ENCODE peak calls at places on chromosomes 11 and 22, in ten cellular contexts. I, K, L, U, Y, S, T, N, W and E are unnamed samples.

GRCh38 chr11:14026961-14027360 is 64.4 kb downstream of the SPON1 start:
- DNase-seq in Y (no peak), N (no peak), U (no peak), L (peak; percentile 53), T (peak; percentile 7), S (no peak), I (peak; percentile 48), W (no peak), K (no peak), E (no peak)

GRCh38 chr22:44088976-44089570 is 65.0 kb downstream of the PARVB start:
- DNase-seq in U (no peak), Y (peak; percentile 54), L (peak; percentile 50), S (no peak), W (no peak), N (no peak), K (no peak), T (no peak), I (peak; percentile 22), E (peak; percentile 28)

GRCh38 chr22:46793497-46793896 is 31.0 kb downstream of the TBC1D22A start:
- DNase-seq in N (no peak), W (no peak), Y (no peak), S (peak; percentile 17), L (peak; percentile 4), U (no peak), K (no peak), T (peak; percentile 3), I (no peak), E (no peak)

GRCh38 chr22:26658671-26659478 is 1.5 kb downstream of the MIAT start:
- DNase-seq in I (peak; percentile 97), L (no peak), W (peak; percentile 93), Y (peak; percentile 27), K (peak; percentile 88), U (peak; percentile 52), T (peak; percentile 28), N (peak; percentile 59), S (peak; percentile 40), E (peak; percentile 75)

GRCh38 chr22:30140414-30140813 is 60.1 kb downstream of the HORMAD2 start:
- DNase-seq in U (no peak), Y (no peak), W (no peak), T (no peak), S (no peak), L (no peak), K (no peak), I (no peak), N (no peak), E (no peak)

GRCh38 chr11:99271527-99271926 is 250.8 kb downstream of the CNTN5 start:
- DNase-seq in L (no peak), Y (no peak), U (no peak), N (no peak), K (no peak), W (no peak), S (no peak), T (no peak), I (no peak), E (no peak)

GRCh38 chr22:38291201-38291777 is 18.5 kb upstream of the TMEM184B start:
- DNase-seq in Y (no peak), L (no peak), U (no peak), I (no peak), N (no peak), T (no peak), K (no peak), W (no peak), S (no peak), E (no peak)

GRCh38 chr11:123640677-123641494 is 13.5 kb downstream of the SCN3B start:
- DNase-seq in Y (no peak), K (no peak), I (peak; percentile 17), W (peak; percentile 35), N (peak; percentile 55), T (peak; percentile 50), S (peak; percentile 53), L (peak; percentile 32), U (peak; percentile 34), E (peak; percentile 34)

GRCh38 chr22:44316393-44317162 is 3.8 kb upstream of the SHISAL1 start:
- DNase-seq in Y (no peak), T (no peak), W (no peak), L (no peak), S (no peak), U (no peak), N (no peak), I (no peak), K (no peak), E (no peak)

GRCh38 chr11:93906486-93906885 is 56.1 kb upstream of the VSTM5 start:
- DNase-seq in Y (no peak), L (no peak), U (no peak), S (no peak), N (no peak), T (no peak), I (peak; percentile 25), K (no peak), W (no peak), E (no peak)

GRCh38 chr11:11605181-11605580 is 16.6 kb downstream of the GALNT18 start:
- DNase-seq in Y (no peak), N (no peak), W (no peak), T (no peak), U (no peak), S (no peak), L (no peak), I (no peak), K (no peak), E (no peak)

GRCh38 chr11:8227156-8228152 is 36.2 kb downstream of the LMO1 start:
- DNase-seq in U (no peak), T (no peak), I (no peak), K (no peak), N (no peak), S (no peak), L (no peak), Y (no peak), W (no peak), E (peak; percentile 43)

DNA sequence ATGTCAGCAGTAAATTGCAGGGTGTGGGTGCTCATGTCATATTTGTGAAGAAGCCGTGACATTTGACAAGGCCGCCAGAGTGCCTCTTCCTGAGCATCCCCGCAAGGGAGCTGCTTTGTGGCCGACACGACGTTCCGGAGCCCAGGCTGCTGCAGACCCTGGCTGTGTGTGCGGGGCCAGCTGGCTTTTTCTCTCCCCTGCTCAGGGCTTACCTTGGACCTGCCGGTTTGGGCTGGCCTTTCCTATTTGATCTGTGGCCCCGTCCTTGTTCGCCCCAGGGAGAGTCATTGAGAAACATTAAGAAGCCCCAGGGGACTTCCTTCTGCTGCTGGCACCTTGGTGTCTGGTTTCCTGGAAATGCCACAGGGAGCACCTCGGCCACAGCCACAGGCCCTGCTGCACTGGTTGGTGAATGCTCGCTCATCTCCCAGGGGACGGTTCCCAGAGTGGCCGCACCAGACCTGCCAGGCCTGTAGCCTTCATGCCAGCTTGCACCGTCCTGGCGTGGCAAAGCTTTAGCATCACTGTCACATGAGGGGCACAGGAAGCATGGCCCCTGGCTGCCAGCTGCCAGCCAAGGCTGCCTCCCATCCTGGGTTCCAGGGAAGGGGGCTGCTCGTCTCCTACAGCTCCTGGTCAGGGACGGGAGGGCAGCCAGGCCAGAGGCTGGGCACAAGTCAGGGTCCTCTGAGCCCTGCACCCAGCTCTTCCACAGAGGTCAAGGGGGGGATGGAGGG is 5.4 kb downstream of the GRK2 start:
- DNase-seq in I (no peak), S (no peak), Y (no peak), U (no peak), K (no peak), N (no peak), L (peak; percentile 22), W (no peak), T (no peak), E (no peak)
- TF ChIP-seq POLR2A in I (no peak), S (no peak), Y (no peak), U (no peak), K (no peak), N (no peak), L (no peak), W (no peak), T (no peak), E (no peak)

GRCh38 chr11:1747753-1748466 is 2.5 kb downstream of the IFITM10 start:
- DNase-seq in S (no peak), U (peak; percentile 23), L (no peak), K (no peak), Y (no peak), N (no peak), T (no peak), W (no peak), I (no peak), E (no peak)
- TF ChIP-seq POLR2A in S (no peak), U (no peak), L (no peak), K (no peak), Y (no peak), N (no peak), T (no peak), W (no peak), I (no peak), E (no peak)

GRCh38 chr11:42085736-42086135 is 626.3 kb upstream of the LRRC4C start:
- DNase-seq in S (no peak), L (no peak), K (no peak), N (no peak), Y (no peak), I (no peak), T (no peak), U (no peak), W (no peak), E (no peak)
- TF ChIP-seq POLR2A in S (no peak), L (no peak), K (no peak), N (no peak), Y (no peak), I (no peak), T (no peak), U (no peak), W (no peak), E (no peak)

GRCh38 chr11:65421204-65422103 is 1.1 kb upstream of the NEAT1 start:
- DNase-seq in S (peak; percentile 94), U (no peak), N (no peak), I (peak; percentile 99), W (peak; percentile 97), L (peak; percentile 90), Y (peak; percentile 98), K (peak; percentile 87), T (peak; percentile 96), E (peak; percentile 40)

GRCh38 chr11:65420506-65421203 is 1.9 kb upstream of the NEAT1 start:
- DNase-seq in K (no peak), Y (no peak), S (peak; percentile 21), I (no peak), T (no peak), N (no peak), U (no peak), W (no peak), L (no peak), E (no peak)

GRCh38 chr11:65422633-65423515 is at the start of gene NEAT1:
- DNase-seq in N (no peak), W (peak; percentile 95), Y (peak; percentile 97), I (peak; percentile 92), S (peak; percentile 98), T (peak; percentile 96), K (peak; percentile 79), U (no peak), L (peak; percentile 98), E (no peak)

GRCh38 chr11:65423516-65424199 is 1.1 kb downstream of the NEAT1 start:
- DNase-seq in T (peak; percentile 45), Y (no peak), N (no peak), K (no peak), L (peak; percentile 27), U (no peak), W (peak; percentile 57), S (peak; percentile 40), I (peak; percentile 32), E (no peak)

DNA sequence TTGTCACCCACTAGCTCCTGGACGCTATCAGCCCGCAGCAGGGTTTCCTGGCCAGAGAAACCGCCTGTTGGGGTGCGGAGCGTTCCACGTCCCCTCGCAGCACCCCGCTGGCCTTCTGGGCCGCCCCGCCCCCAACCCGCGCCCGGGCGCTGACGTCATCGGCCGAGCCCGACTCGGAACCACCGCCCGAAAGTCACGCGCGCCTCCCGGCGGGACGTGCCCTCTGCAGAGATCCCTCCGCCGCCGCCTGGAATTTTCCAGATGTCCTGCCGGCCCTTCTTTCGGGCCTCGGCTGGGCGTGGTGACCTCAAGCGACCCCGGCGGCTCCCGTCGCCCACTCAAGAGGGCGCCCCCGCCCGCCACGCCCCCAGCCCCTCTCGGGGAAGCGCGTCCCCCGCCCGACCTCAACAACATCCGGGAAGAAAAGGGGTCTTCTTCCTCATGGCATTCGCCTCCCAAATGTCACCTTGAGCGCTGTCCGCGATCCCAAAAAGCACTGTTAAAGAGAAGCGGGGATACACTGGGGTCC is 430 bp upstream of the NEAT1 start:
- DNase-seq in T (peak; percentile 98), Y (peak; percentile 96), N (no peak), S (peak; percentile 99), U (no peak), I (peak; percentile 97), L (peak; percentile 100), W (peak; percentile 99), K (peak; percentile 88), E (peak; percentile 45)
- TF ChIP-seq POLR2A in T (no peak), Y (peak; percentile 61), N (no peak), S (no peak), U (no peak), I (no peak), L (no peak), W (no peak), K (no peak), E (peak; percentile 52)